ENCODE peak calls at places on chromosomes 5 and 9, in six cellular contexts. One of them, this sample, is unnamed.

GRCh38 chr5:7916171-7916804 is 47.3 kb downstream of the MTRR start:
- DNase-seq in stimulated activated naive CD4-positive, alpha-beta T cell: no peak
- DNase-seq in DMS79: no peak
- DNase-seq in sciatic nerve: no peak
- DNase-seq in EH: peak
- DNase-seq in T-helper 1 cell: no peak
- DNase-seq in this sample: no peak

GRCh38 chr5:1112596-1113331 is 901 bp upstream of the SLC12A7 start:
- DNase-seq in DMS79: no peak
- DNase-seq in T-helper 1 cell: no peak
- DNase-seq in stimulated activated naive CD4-positive, alpha-beta T cell: no peak
- DNase-seq in EH: no peak
- DNase-seq in sciatic nerve: no peak
- DNase-seq in this sample: no peak

GRCh38 chr9:118957585-118957984 is 411.6 kb downstream of the BRINP1 start:
- DNase-seq in DMS79: no peak
- DNase-seq in EH: peak
- DNase-seq in T-helper 1 cell: no peak
- DNase-seq in sciatic nerve: no peak
- DNase-seq in stimulated activated naive CD4-positive, alpha-beta T cell: no peak
- DNase-seq in this sample: no peak

GRCh38 chr9:34254966-34255825 is 73.9 kb downstream of the KIF24 start:
- DNase-seq in DMS79: no peak
- DNase-seq in stimulated activated naive CD4-positive, alpha-beta T cell: no peak
- DNase-seq in sciatic nerve: no peak
- DNase-seq in EH: peak
- DNase-seq in T-helper 1 cell: no peak
- DNase-seq in this sample: no peak

GRCh38 chr5:12965804-12966203 is 978.7 kb downstream of the DNAH5 start:
- DNase-seq in stimulated activated naive CD4-positive, alpha-beta T cell: no peak
- DNase-seq in EH: no peak
- DNase-seq in sciatic nerve: no peak
- DNase-seq in DMS79: no peak
- DNase-seq in T-helper 1 cell: no peak
- DNase-seq in this sample: no peak

GRCh38 chr5:79831910-79832309 is 142.3 kb downstream of the CMYA5 start:
- DNase-seq in EH: peak
- DNase-seq in DMS79: no peak
- DNase-seq in T-helper 1 cell: no peak
- DNase-seq in stimulated activated naive CD4-positive, alpha-beta T cell: no peak
- DNase-seq in sciatic nerve: no peak
- DNase-seq in this sample: no peak

GRCh38 chr5:151020304-151021031 is at the start of gene GPX3:
- DNase-seq in EH: peak
- DNase-seq in sciatic nerve: peak
- DNase-seq in DMS79: peak
- DNase-seq in stimulated activated naive CD4-positive, alpha-beta T cell: no peak
- DNase-seq in T-helper 1 cell: no peak
- DNase-seq in this sample: no peak

GRCh38 chr5:76363385-76364261 is 39.5 kb upstream of the IQGAP2 start:
- DNase-seq in DMS79: no peak
- DNase-seq in sciatic nerve: no peak
- DNase-seq in T-helper 1 cell: no peak
- DNase-seq in EH: no peak
- DNase-seq in stimulated activated naive CD4-positive, alpha-beta T cell: no peak
- DNase-seq in this sample: no peak

GRCh38 chr9:13141629-13142028 is 137.9 kb downstream of the MPDZ start:
- DNase-seq in EH: no peak
- DNase-seq in stimulated activated naive CD4-positive, alpha-beta T cell: no peak
- DNase-seq in sciatic nerve: no peak
- DNase-seq in DMS79: no peak
- DNase-seq in T-helper 1 cell: no peak
- DNase-seq in this sample: no peak

GRCh38 chr9:17802249-17802857 is 223.5 kb downstream of the SH3GL2 start:
- DNase-seq in EH: peak
- DNase-seq in T-helper 1 cell: no peak
- DNase-seq in stimulated activated naive CD4-positive, alpha-beta T cell: no peak
- DNase-seq in DMS79: no peak
- DNase-seq in sciatic nerve: no peak
- DNase-seq in this sample: no peak

GRCh38 chr5:61625682-61626620 is 293.9 kb downstream of the ZSWIM6 start:
- DNase-seq in sciatic nerve: peak
- DNase-seq in stimulated activated naive CD4-positive, alpha-beta T cell: no peak
- DNase-seq in T-helper 1 cell: no peak
- DNase-seq in DMS79: no peak
- DNase-seq in EH: peak
- DNase-seq in this sample: no peak

GRCh38 chr5:64693636-64694035 is 3.3 kb downstream of the SHISAL2B start:
- DNase-seq in T-helper 1 cell: no peak
- DNase-seq in EH: peak
- DNase-seq in sciatic nerve: no peak
- DNase-seq in stimulated activated naive CD4-positive, alpha-beta T cell: no peak
- DNase-seq in DMS79: no peak
- DNase-seq in this sample: no peak

GRCh38 chr5:146699729-146700430 is 178.7 kb downstream of the PPP2R2B start:
- DNase-seq in stimulated activated naive CD4-positive, alpha-beta T cell: no peak
- DNase-seq in sciatic nerve: no peak
- DNase-seq in T-helper 1 cell: no peak
- DNase-seq in EH: no peak
- DNase-seq in DMS79: no peak
- DNase-seq in this sample: no peak

GRCh38 chr5:43227655-43228054 is 35.6 kb downstream of the NIM1K start:
- DNase-seq in sciatic nerve: no peak
- DNase-seq in stimulated activated naive CD4-positive, alpha-beta T cell: no peak
- DNase-seq in EH: peak
- DNase-seq in DMS79: no peak
- DNase-seq in T-helper 1 cell: no peak
- DNase-seq in this sample: no peak

GRCh38 chr5:8057764-8058163 is 188.8 kb downstream of the MTRR start:
- DNase-seq in sciatic nerve: no peak
- DNase-seq in DMS79: no peak
- DNase-seq in stimulated activated naive CD4-positive, alpha-beta T cell: no peak
- DNase-seq in T-helper 1 cell: no peak
- DNase-seq in EH: peak
- DNase-seq in this sample: no peak

GRCh38 chr9:16864741-16865434 is 5.6 kb downstream of the BNC2 start:
- DNase-seq in DMS79: no peak
- DNase-seq in sciatic nerve: no peak
- DNase-seq in T-helper 1 cell: no peak
- DNase-seq in EH: peak
- DNase-seq in stimulated activated naive CD4-positive, alpha-beta T cell: no peak
- DNase-seq in this sample: no peak

GRCh38 chr5:80569961-80570786 is at the start of gene ANKRD34B:
- DNase-seq in T-helper 1 cell: no peak
- DNase-seq in EH: peak
- DNase-seq in DMS79: no peak
- DNase-seq in sciatic nerve: no peak
- DNase-seq in stimulated activated naive CD4-positive, alpha-beta T cell: no peak
- DNase-seq in this sample: no peak

GRCh38 chr9:33433871-33434270 is 13.5 kb downstream of the AQP3 start:
- DNase-seq in DMS79: no peak
- DNase-seq in EH: no peak
- DNase-seq in sciatic nerve: no peak
- DNase-seq in stimulated activated naive CD4-positive, alpha-beta T cell: no peak
- DNase-seq in T-helper 1 cell: no peak
- DNase-seq in this sample: no peak

GRCh38 chr5:8756498-8757084 is 789.3 kb downstream of the SEMA5A start:
- DNase-seq in sciatic nerve: no peak
- DNase-seq in stimulated activated naive CD4-positive, alpha-beta T cell: no peak
- DNase-seq in DMS79: no peak
- DNase-seq in T-helper 1 cell: no peak
- DNase-seq in EH: peak
- DNase-seq in this sample: peak

GRCh38 chr5:145834917-145835838 is at the start of gene PRELID2:
- DNase-seq in DMS79: peak
- DNase-seq in stimulated activated naive CD4-positive, alpha-beta T cell: peak
- DNase-seq in sciatic nerve: peak
- DNase-seq in T-helper 1 cell: peak
- DNase-seq in EH: peak
- DNase-seq in this sample: peak

GRCh38 chr5:56026863-56027300 is 32.1 kb upstream of the IL6ST start:
- DNase-seq in DMS79: no peak
- DNase-seq in T-helper 1 cell: no peak
- DNase-seq in EH: peak
- DNase-seq in stimulated activated naive CD4-positive, alpha-beta T cell: no peak
- DNase-seq in sciatic nerve: no peak
- DNase-seq in this sample: no peak

GRCh38 chr5:93088566-93088965 is 492.5 kb downstream of the NR2F1-AS1 start:
- DNase-seq in stimulated activated naive CD4-positive, alpha-beta T cell: no peak
- DNase-seq in T-helper 1 cell: no peak
- DNase-seq in EH: no peak
- DNase-seq in DMS79: no peak
- DNase-seq in sciatic nerve: no peak
- DNase-seq in this sample: no peak

GRCh38 chr5:13976867-13977479 is 32.5 kb upstream of the DNAH5 start:
- DNase-seq in sciatic nerve: no peak
- DNase-seq in T-helper 1 cell: no peak
- DNase-seq in DMS79: no peak
- DNase-seq in EH: peak
- DNase-seq in stimulated activated naive CD4-positive, alpha-beta T cell: no peak
- DNase-seq in this sample: no peak

GRCh38 chr5:31197183-31197582 is 3.7 kb downstream of the CDH6 start:
- DNase-seq in sciatic nerve: no peak
- DNase-seq in DMS79: no peak
- DNase-seq in EH: peak
- DNase-seq in stimulated activated naive CD4-positive, alpha-beta T cell: no peak
- DNase-seq in T-helper 1 cell: no peak
- DNase-seq in this sample: no peak

GRCh38 chr5:139761501-139761900 is 34.1 kb upstream of the PSD2 start:
- DNase-seq in stimulated activated naive CD4-positive, alpha-beta T cell: no peak
- DNase-seq in T-helper 1 cell: no peak
- DNase-seq in EH: no peak
- DNase-seq in sciatic nerve: no peak
- DNase-seq in DMS79: no peak
- DNase-seq in this sample: no peak

This sample was measured in Panc1.